ENCODE peak calls at places on chromosomes 11 and 22, in five cellular contexts. H is GM12864, M is spleen, T is upper lobe of left lung, A is cardiac fibroblast. S is an unnamed sample.

GRCh38 chr11:80515097-80515496 is 1074.3 kb upstream of the TENM4 start:
- DNase-seq in H (peak), M (no peak), T (no peak), A (no peak), S (no peak)

GRCh38 chr22:41382098-41382578 is 396 bp downstream of the TEF start:
- DNase-seq in H (no peak), M (no peak), T (no peak), A (peak), S (no peak)

GRCh38 chr11:60767388-60767811 is 10.7 kb downstream of the MS4A15 start:
- DNase-seq in H (no peak), M (peak), T (no peak), A (no peak), S (no peak)

GRCh38 chr11:125532668-125533067 is 36.6 kb upstream of the FEZ1 start:
- DNase-seq in H (no peak), M (no peak), T (no peak), A (no peak), S (no peak)

GRCh38 chr11:21133722-21134121 is 464.3 kb downstream of the NELL1 start:
- DNase-seq in H (no peak), M (no peak), T (peak), A (no peak), S (no peak)

GRCh38 chr11:110295487-110296225 is 758 bp downstream of the RDX start:
- DNase-seq in H (peak), M (peak), T (peak), A (peak), S (no peak)

GRCh38 chr22:24985824-24986214 is 33.3 kb downstream of the KIAA1671 start:
- DNase-seq in H (no peak), M (no peak), T (no peak), A (peak), S (no peak)

GRCh38 chr22:19174106-19175025 is 4.2 kb downstream of the SLC25A1 start:
- DNase-seq in H (no peak), M (peak), T (no peak), A (peak), S (peak)

GRCh38 chr22:42296381-42296853 is 26.0 kb upstream of the TCF20 start:
- DNase-seq in H (no peak), M (no peak), T (peak), A (no peak), S (no peak)

GRCh38 chr11:125358254-125358840 is 137.7 kb downstream of the FEZ1 start:
- DNase-seq in H (no peak), M (no peak), T (no peak), A (peak), S (no peak)

GRCh38 chr22:44091021-44091721 is 67.1 kb downstream of the PARVB start:
- DNase-seq in H (no peak), M (no peak), T (no peak), A (peak), S (no peak)

GRCh38 chr11:64653388-64653973 is 62.5 kb downstream of the SLC22A12 start:
- DNase-seq in H (no peak), M (no peak), T (no peak), A (no peak), S (no peak)

GRCh38 chr11:34650528-34650927 is 29.6 kb downstream of the EHF start:
- DNase-seq in H (peak), M (no peak), T (no peak), A (peak), S (no peak)

DNA sequence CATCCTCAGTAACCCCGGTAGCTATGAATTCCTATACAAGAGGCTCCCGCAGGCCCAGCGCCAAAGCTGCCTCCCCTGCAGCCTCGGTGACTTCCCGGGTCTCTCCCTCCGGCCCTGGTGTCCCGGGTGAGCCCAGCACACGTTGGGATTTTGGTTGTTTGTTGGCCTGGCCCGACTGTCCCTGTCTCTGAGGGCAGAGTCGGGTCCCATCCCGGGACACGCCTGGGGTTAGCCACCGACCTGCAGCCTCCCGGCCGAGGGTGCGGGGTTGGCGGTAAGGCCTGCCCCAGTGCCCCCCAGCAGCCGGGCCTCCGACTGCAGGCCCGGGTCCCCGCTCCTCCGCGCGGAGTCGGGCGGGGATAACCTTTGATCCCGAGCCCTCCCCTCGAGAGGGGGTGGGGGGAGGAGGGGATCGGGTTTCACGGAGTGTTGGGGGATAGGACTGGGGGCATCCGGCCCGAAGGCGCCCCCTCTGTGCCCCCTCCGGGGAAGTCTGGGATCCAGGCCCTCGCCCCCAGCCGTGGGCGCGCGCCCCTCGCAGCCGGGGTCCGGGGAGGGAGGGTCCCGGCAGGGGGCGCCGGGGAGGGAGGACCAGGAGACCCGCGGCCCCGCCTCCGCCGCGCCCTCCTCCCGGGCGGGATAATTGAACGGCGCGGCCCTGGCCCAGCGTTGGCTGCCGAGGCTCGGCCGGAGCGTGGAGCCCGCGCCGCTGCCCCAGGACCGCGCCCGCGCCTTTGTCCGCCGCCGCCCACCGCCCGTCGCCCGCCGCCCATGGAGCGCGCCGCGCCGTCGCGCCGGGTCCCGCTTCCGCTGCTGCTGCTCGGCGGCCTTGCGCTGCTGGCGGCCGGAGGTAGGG is at the start of gene FBLN1:
- DNase-seq in H (no peak), M (no peak), T (peak), A (no peak), S (no peak)
- H3K4me3 ChIP-seq in H (no peak), M (peak), T (peak), A (peak), S (peak)

DNA sequence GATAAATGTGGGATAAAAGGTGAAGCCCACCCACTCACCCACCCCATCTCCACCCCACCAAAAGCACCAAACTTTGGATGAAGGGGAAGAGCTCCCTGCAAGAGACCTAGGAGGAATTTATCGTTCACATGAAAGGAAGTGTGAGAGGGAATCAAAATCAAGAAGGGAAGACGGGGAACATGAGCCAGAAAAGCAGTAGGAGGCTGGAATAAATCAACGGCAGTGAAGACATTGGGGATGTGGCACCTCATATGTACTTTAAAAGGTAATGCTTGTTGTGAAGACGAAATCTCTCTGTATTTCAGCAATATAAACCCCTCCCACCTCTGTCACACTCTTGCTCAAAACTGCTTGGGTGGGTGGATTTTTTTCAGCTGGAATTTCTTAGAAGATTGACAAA is 243.6 kb downstream of the BUD13 start:
- DNase-seq in H (no peak), M (no peak), T (no peak), A (no peak), S (no peak)
- TF ChIP-seq CTCF in H (no peak), M (no peak), T (no peak), A (no peak), S (no peak)

DNA sequence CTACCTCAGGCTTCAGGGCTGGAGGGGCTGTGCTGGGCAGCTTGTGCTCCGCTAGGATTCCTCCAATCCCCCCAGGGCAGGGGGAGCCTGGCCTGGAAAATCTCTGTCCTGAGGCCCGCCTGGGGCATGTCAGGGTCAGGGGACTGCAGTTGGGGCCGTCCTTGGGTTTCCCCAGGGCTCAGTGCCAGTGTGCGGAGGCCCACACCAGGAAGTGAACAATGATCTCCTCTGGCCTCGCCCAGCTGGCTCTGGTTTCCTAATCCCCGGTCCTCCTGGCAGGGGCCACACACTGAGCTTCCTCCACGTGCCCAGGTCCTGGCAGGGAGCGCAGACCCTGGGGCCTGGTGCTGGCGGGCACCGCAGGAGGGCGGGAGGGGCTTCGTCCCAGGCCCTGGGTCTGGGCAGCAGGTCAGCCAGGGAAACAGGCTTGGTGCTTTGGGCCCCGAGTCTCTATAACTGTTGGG is 1.4 kb upstream of the MUC2 start:
- DNase-seq in H (no peak), M (peak), T (peak), A (peak), S (peak)
- H3K4me3 ChIP-seq in H (no peak), M (no peak), T (no peak), A (no peak), S (no peak)

DNA sequence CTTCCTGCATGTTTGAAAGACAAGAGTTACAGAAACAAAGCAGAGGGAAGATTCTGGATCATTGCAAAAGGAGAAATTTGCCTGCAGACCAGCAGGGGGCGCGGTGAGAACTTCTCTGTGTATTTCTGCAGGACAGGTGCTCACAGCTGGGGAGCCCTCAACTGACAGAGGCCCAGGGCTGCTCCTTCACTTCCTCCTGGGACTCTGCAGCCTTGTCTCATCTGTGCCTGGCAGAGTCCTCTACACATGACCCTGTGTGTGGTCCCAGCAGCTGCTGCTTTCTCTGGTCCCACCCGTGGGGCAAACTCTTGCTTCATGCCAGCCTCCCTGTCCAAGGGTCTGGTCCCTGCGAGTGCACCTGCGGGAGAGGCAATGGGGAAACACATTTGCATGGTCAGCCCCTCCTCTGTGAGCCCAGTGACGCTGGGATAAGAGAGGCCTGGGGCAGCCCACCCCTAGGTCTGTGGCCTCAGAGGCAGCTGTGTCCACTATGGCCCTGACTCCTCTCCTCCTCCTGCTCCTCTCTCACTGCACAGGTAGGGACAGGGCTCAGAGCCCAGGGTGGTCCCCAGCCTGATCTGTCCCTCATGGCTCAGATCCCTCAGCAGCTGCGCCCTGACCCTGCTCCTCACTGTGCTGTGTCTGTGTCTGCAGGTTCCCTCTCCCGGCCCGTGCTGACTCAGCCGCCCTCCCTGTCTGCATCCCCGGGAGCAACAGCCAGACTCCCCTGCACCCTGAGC is 43.2 kb upstream of the VPREB1 start:
- DNase-seq in H (peak), M (peak), T (no peak), A (peak), S (no peak)
- TF ChIP-seq CTCF in H (peak), M (peak), T (peak), A (peak), S (peak)

GRCh38 chr22:20438066-20438677 is 547 bp upstream of the SCARF2 start:
- DNase-seq in H (no peak), M (peak), T (no peak), A (no peak), S (no peak)
- H3K4me3 ChIP-seq in H (no peak), M (peak), T (peak), A (peak), S (peak)

GRCh38 chr22:29998627-29999026 is 81.6 kb upstream of the HORMAD2 start:
- DNase-seq in H (no peak), M (no peak), T (no peak), A (peak), S (no peak)
- TF ChIP-seq CTCF in H (peak), M (no peak), T (no peak), A (peak), S (no peak)

GRCh38 chr11:12815931-12816494 is 141.8 kb downstream of the TEAD1 start:
- DNase-seq in H (no peak), M (no peak), T (no peak), A (no peak), S (no peak)
- H3K4me3 ChIP-seq in H (no peak), M (no peak), T (no peak), A (no peak), S (no peak)

GRCh38 chr11:9313648-9314290 is 624 bp downstream of the TMEM41B start:
- DNase-seq in H (no peak), M (no peak), T (no peak), A (peak), S (no peak)

GRCh38 chr11:9316334-9316733 is 1.9 kb upstream of the TMEM41B start:
- DNase-seq in H (no peak), M (no peak), T (no peak), A (no peak), S (no peak)

GRCh38 chr11:9310485-9310884 is 3.9 kb downstream of the TMEM41B start:
- DNase-seq in H (no peak), M (no peak), T (no peak), A (no peak), S (no peak)

GRCh38 chr11:9315078-9315688 is 790 bp upstream of the TMEM41B start:
- DNase-seq in H (no peak), M (peak), T (no peak), A (no peak), S (no peak)

GRCh38 chr11:9314291-9315077 is at the start of gene TMEM41B:
- DNase-seq in H (peak), M (peak), T (peak), A (peak), S (peak)
- TF ChIP-seq CTCF in H (peak), M (peak), T (no peak), A (peak), S (no peak)

S was measured in HFF-Myc.